ENCODE peak calls at places on chromosome 21, in six cellular contexts. One of them, this sample, is unnamed.

GRCh38 chr21:31108969-31109368 is 70.7 kb upstream of the KRTAP19-8 start:
- DNase-seq in WTC11: no peak
- DNase-seq in psoas muscle: no peak
- DNase-seq in choroid plexus epithelial cell: peak
- DNase-seq in endothelial cell: no peak
- DNase-seq in epithelial cell of proximal tubule: no peak
- DNase-seq in this sample: peak

GRCh38 chr21:27802816-27803475 is 836.1 kb upstream of the ADAMTS5 start:
- DNase-seq in WTC11: peak
- DNase-seq in psoas muscle: no peak
- DNase-seq in choroid plexus epithelial cell: peak
- DNase-seq in endothelial cell: peak
- DNase-seq in epithelial cell of proximal tubule: no peak
- DNase-seq in this sample: peak

GRCh38 chr21:32826317-32827167 is 55.0 kb upstream of the PAXBP1 start:
- DNase-seq in WTC11: peak
- DNase-seq in psoas muscle: no peak
- DNase-seq in choroid plexus epithelial cell: peak
- DNase-seq in endothelial cell: peak
- DNase-seq in epithelial cell of proximal tubule: no peak
- DNase-seq in this sample: peak

GRCh38 chr21:26412831-26413329 is 160.2 kb downstream of the CYYR1 start:
- DNase-seq in WTC11: no peak
- DNase-seq in psoas muscle: no peak
- DNase-seq in choroid plexus epithelial cell: no peak
- DNase-seq in endothelial cell: no peak
- DNase-seq in epithelial cell of proximal tubule: no peak
- DNase-seq in this sample: no peak

GRCh38 chr21:43362306-43362927 is 64.5 kb downstream of the SIK1 start:
- DNase-seq in WTC11: peak
- DNase-seq in psoas muscle: peak
- DNase-seq in choroid plexus epithelial cell: peak
- DNase-seq in endothelial cell: peak
- DNase-seq in epithelial cell of proximal tubule: no peak
- DNase-seq in this sample: no peak

GRCh38 chr21:32524010-32524719 is 61.2 kb downstream of the TCP10L start:
- DNase-seq in WTC11: no peak
- DNase-seq in psoas muscle: no peak
- DNase-seq in choroid plexus epithelial cell: peak
- DNase-seq in endothelial cell: peak
- DNase-seq in epithelial cell of proximal tubule: peak
- DNase-seq in this sample: peak

GRCh38 chr21:42337830-42338729 is 12.7 kb downstream of the TFF2 start:
- DNase-seq in WTC11: peak
- DNase-seq in psoas muscle: peak
- DNase-seq in choroid plexus epithelial cell: peak
- DNase-seq in endothelial cell: peak
- DNase-seq in epithelial cell of proximal tubule: peak
- DNase-seq in this sample: peak

GRCh38 chr21:29017639-29018237 is 1.4 kb downstream of the RWDD2B start:
- DNase-seq in WTC11: no peak
- DNase-seq in psoas muscle: no peak
- DNase-seq in choroid plexus epithelial cell: no peak
- DNase-seq in endothelial cell: no peak
- DNase-seq in epithelial cell of proximal tubule: no peak
- DNase-seq in this sample: no peak

GRCh38 chr21:38660333-38661295 is 145.1 kb upstream of the ETS2 start:
- DNase-seq in WTC11: peak
- DNase-seq in psoas muscle: no peak
- DNase-seq in choroid plexus epithelial cell: no peak
- DNase-seq in endothelial cell: peak
- DNase-seq in epithelial cell of proximal tubule: no peak
- DNase-seq in this sample: no peak

GRCh38 chr21:46124083-46124925 is 26.4 kb downstream of the COL6A2 start:
- DNase-seq in WTC11: peak
- DNase-seq in psoas muscle: peak
- DNase-seq in choroid plexus epithelial cell: no peak
- DNase-seq in endothelial cell: peak
- DNase-seq in epithelial cell of proximal tubule: no peak
- DNase-seq in this sample: no peak

GRCh38 chr21:18294100-18294499 is 49.5 kb downstream of the CHODL start:
- DNase-seq in WTC11: no peak
- DNase-seq in psoas muscle: peak
- DNase-seq in choroid plexus epithelial cell: no peak
- DNase-seq in endothelial cell: no peak
- DNase-seq in epithelial cell of proximal tubule: no peak
- DNase-seq in this sample: no peak

GRCh38 chr21:44896561-44897286 is 23.2 kb upstream of the PTTG1IP start:
- DNase-seq in WTC11: no peak
- DNase-seq in psoas muscle: no peak
- DNase-seq in choroid plexus epithelial cell: no peak
- DNase-seq in endothelial cell: no peak
- DNase-seq in epithelial cell of proximal tubule: no peak
- DNase-seq in this sample: no peak

DNA sequence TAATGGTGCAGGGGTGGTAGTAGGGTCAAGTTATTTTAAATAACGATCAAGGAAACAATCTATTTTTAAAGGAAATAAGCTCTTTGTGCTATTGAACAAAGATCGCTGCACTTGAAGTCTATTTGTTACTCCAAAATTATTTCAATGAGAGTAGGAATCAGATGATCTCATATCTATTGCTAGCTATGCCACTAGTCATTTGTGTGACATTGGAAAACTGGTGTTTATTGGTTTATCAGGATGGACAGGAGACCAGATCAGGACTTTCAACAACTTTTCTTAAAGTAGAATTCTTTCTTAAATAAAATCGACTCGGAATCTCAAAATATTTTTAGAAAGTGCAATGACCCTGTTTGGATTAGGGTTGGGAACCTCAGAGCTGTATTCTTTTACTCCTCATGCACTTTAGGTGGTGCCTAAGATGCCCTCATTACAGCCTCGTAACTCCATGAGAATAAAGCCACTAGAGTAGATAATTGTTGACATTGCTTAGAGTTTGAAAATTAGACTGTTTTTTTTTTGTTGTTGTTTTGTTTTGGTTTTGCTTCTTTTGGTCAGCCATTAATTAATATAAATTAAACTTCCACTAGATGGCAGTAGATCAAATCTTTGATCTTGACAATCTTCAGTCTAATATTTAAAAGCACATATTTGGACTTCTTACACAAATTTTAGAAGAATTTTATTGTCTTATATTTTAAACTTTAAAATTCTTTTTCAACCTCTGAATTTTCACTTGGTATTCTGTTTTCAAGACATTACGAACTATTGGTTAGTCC is 352.4 kb downstream of the USP25 start:
- DNase-seq in WTC11: no peak
- DNase-seq in psoas muscle: no peak
- DNase-seq in choroid plexus epithelial cell: peak
- DNase-seq in endothelial cell: no peak
- DNase-seq in epithelial cell of proximal tubule: no peak
- DNase-seq in this sample: peak
- TF ChIP-seq CTCF in WTC11: no peak
- TF ChIP-seq CTCF in psoas muscle: peak
- TF ChIP-seq CTCF in choroid plexus epithelial cell: peak
- TF ChIP-seq CTCF in endothelial cell: peak
- TF ChIP-seq CTCF in epithelial cell of proximal tubule: peak
- TF ChIP-seq CTCF in this sample: peak

GRCh38 chr21:36388835-36389234 is 3.6 kb downstream of the CHAF1B start:
- DNase-seq in WTC11: peak
- DNase-seq in psoas muscle: no peak
- DNase-seq in choroid plexus epithelial cell: peak
- DNase-seq in endothelial cell: no peak
- DNase-seq in epithelial cell of proximal tubule: peak
- DNase-seq in this sample: no peak
- TF ChIP-seq CTCF in WTC11: no peak
- TF ChIP-seq CTCF in psoas muscle: peak
- TF ChIP-seq CTCF in choroid plexus epithelial cell: peak
- TF ChIP-seq CTCF in endothelial cell: no peak
- TF ChIP-seq CTCF in epithelial cell of proximal tubule: peak
- TF ChIP-seq CTCF in this sample: no peak

DNA sequence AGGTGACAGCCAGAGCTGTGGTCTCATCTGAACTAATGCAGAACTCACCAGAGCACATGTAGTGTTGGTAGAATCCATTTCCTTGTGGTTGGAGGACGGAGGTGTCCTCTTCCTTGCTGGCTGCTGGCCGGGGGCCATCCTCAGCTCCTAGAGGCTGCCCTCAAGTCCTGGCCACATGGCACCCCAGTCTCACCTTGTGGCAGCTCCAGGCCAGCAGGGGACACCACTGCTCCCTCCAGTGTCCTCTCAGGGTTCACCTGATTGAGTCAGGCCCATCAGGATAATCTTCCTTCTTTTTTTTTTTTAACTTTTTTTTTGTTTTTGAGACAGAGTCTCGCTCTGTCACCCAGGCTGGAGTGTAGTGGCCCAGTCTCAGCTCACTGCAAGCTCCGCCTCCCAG is 2.9 kb downstream of the KCNE1 start:
- DNase-seq in WTC11: no peak
- DNase-seq in psoas muscle: no peak
- DNase-seq in choroid plexus epithelial cell: no peak
- DNase-seq in endothelial cell: no peak
- DNase-seq in epithelial cell of proximal tubule: no peak
- DNase-seq in this sample: no peak
- TF ChIP-seq CTCF in WTC11: no peak
- TF ChIP-seq CTCF in psoas muscle: no peak
- TF ChIP-seq CTCF in choroid plexus epithelial cell: peak
- TF ChIP-seq CTCF in endothelial cell: no peak
- TF ChIP-seq CTCF in epithelial cell of proximal tubule: peak
- TF ChIP-seq CTCF in this sample: no peak

DNA sequence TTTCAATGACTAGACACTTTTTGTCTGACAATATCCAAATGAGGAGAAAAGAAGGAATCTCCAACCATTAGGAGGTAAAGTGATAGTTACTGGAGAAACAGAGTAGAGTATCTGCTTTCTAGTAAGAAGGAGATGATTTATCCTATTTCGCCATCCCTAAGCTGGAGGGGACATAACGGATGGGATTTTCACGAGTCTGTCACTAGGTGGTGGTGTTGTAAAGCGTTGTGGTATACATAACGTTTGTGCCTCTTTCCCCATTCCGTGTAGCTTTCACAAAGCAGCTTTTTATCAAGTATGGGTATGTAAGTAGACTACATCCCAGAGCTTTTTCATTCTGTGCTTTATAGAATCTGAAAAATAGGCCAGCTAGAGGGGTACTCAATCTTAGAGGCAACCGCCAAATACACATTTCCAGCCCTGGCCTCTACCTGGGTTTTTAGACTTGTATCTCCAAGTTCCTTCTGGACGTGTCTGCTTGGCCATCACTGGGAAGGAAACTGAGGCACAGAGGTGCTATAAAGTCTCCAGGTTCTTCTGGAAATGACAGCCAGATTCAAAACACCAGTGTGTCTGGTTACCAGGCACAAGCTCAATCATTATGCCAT is 33.3 kb upstream of the FAM3B start:
- DNase-seq in WTC11: peak
- DNase-seq in psoas muscle: no peak
- DNase-seq in choroid plexus epithelial cell: peak
- DNase-seq in endothelial cell: peak
- DNase-seq in epithelial cell of proximal tubule: peak
- DNase-seq in this sample: peak
- TF ChIP-seq CTCF in WTC11: peak
- TF ChIP-seq CTCF in psoas muscle: peak
- TF ChIP-seq CTCF in choroid plexus epithelial cell: peak
- TF ChIP-seq CTCF in endothelial cell: peak
- TF ChIP-seq CTCF in epithelial cell of proximal tubule: peak
- TF ChIP-seq CTCF in this sample: peak